ENCODE peak calls at places on chromosomes 6 and 20, in ten cellular contexts. E, Y, U, M, K, Z, A, P, T and V are unnamed samples.

GRCh38 chr6:157047951-157048350 is 270.8 kb downstream of the ARID1B start:
- DNase-seq in M (no peak), U (no peak), Y (no peak), A (no peak), T (no peak), K (no peak), Z (no peak), E (no peak), P (no peak), V (no peak)

GRCh38 chr6:156601821-156602301 is 175.3 kb upstream of the ARID1B start:
- DNase-seq in A (no peak), U (no peak), P (no peak), Y (no peak), T (no peak), Z (no peak), E (no peak), K (no peak), M (no peak), V (no peak)

GRCh38 chr6:126804255-126805064 is 314.0 kb upstream of the RSPO3 start:
- DNase-seq in Y (peak), A (peak), K (peak), E (peak), T (no peak), M (no peak), U (no peak), Z (peak), P (no peak), V (peak)

GRCh38 chr6:143621876-143622605 is 55.7 kb upstream of the PHACTR2 start:
- DNase-seq in K (no peak), U (no peak), Z (no peak), M (no peak), P (no peak), A (no peak), Y (no peak), T (no peak), E (no peak), V (no peak)

GRCh38 chr6:20680697-20681165 is 146.5 kb downstream of the CDKAL1 start:
- DNase-seq in T (no peak), M (no peak), Y (no peak), U (no peak), E (no peak), A (no peak), Z (no peak), K (no peak), P (no peak), V (no peak)

GRCh38 chr20:24761220-24762065 is 187.6 kb upstream of the CST7 start:
- DNase-seq in K (no peak), Y (no peak), M (peak), Z (no peak), A (no peak), U (no peak), E (no peak), T (peak), P (peak), V (no peak)

GRCh38 chr6:16754864-16755263 is 6.4 kb downstream of the ATXN1 start:
- DNase-seq in Z (no peak), U (no peak), Y (no peak), T (no peak), M (no peak), E (no peak), A (no peak), P (no peak), K (peak), V (no peak)

GRCh38 chr20:59221049-59221748 is 57.6 kb downstream of the ZNF831 start:
- DNase-seq in K (peak), P (no peak), E (no peak), A (no peak), T (no peak), M (no peak), Z (no peak), U (no peak), Y (no peak), V (peak)

GRCh38 chr20:34709044-34709835 is 5.1 kb downstream of the TP53INP2 start:
- DNase-seq in T (peak), M (peak), P (peak), K (no peak), A (peak), Z (peak), U (peak), Y (no peak), E (peak), V (peak)

GRCh38 chr20:2745060-2745910 is 52.7 kb downstream of the EBF4 start:
- DNase-seq in E (no peak), P (peak), U (no peak), Z (no peak), K (no peak), T (no peak), A (peak), M (no peak), Y (no peak), V (no peak)

GRCh38 chr6:116557863-116558262 is 4.3 kb downstream of the CALHM4 start:
- DNase-seq in T (no peak), A (peak), U (no peak), Z (peak), M (no peak), P (no peak), K (peak), Y (peak), E (no peak), V (peak)

GRCh38 chr20:15834857-15835256 is 738.4 kb downstream of the KIF16B start:
- DNase-seq in A (no peak), E (no peak), T (no peak), M (no peak), P (no peak), U (no peak), Y (no peak), Z (no peak), K (no peak), V (no peak)

GRCh38 chr20:15831201-15831600 is 742.0 kb downstream of the KIF16B start:
- DNase-seq in U (no peak), M (no peak), K (no peak), A (no peak), T (no peak), P (no peak), Z (no peak), E (no peak), Y (no peak), V (no peak)

GRCh38 chr20:15835811-15836210 is 737.4 kb downstream of the KIF16B start:
- DNase-seq in M (no peak), Z (no peak), A (no peak), U (no peak), K (no peak), P (no peak), Y (no peak), T (no peak), E (peak), V (no peak)

GRCh38 chr20:15836634-15837033 is 736.6 kb downstream of the KIF16B start:
- DNase-seq in E (no peak), T (no peak), U (no peak), Z (no peak), A (no peak), Y (no peak), M (no peak), K (no peak), P (no peak), V (no peak)

GRCh38 chr20:15832512-15832911 is 740.7 kb downstream of the KIF16B start:
- DNase-seq in M (no peak), A (no peak), E (no peak), Z (no peak), Y (no peak), T (no peak), P (no peak), K (no peak), U (no peak), V (no peak)
- H3K4me3 ChIP-seq in M (no peak), A (no peak), E (no peak), Z (no peak), Y (no peak), T (no peak), P (no peak), K (no peak), U (no peak), V (no peak)

DNA sequence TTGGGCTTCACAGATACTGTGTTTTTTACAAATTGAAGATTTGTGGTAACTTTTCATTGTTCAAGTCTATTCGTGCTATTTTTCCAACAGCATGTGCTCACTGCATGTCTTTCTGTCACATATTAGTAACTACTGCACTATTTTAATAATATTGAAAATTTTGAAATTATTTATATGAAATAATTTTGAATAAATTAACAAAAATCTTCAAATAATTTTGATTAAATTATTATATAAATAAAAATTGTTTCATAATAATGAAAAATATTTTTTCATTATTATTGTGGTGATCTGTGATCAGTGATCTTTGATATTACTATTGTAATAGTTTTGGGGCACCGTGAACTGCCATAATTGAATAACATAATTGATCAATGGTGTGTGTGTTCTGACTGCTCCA is 204.1 kb downstream of the OGFRL1 start:
- DNase-seq in T (no peak), P (no peak), A (no peak), E (no peak), Y (no peak), M (no peak), Z (no peak), U (no peak), K (no peak), V (no peak)
- TF ChIP-seq POLR2AphosphoS5 in T (no peak), P (no peak), A (no peak), E (no peak), Y (no peak), M (no peak), Z (no peak), U (no peak), K (no peak), V (no peak)

GRCh38 chr6:114342826-114343781 is at the start of gene HS3ST5:
- DNase-seq in U (peak), P (no peak), K (peak), Y (no peak), E (peak), M (no peak), A (no peak), T (no peak), Z (peak), V (peak)

GRCh38 chr6:114344971-114345274 is 2.1 kb upstream of the HS3ST5 start:
- DNase-seq in K (no peak), E (no peak), A (no peak), T (no peak), Z (no peak), Y (no peak), U (no peak), M (no peak), P (no peak), V (no peak)

GRCh38 chr6:114344216-114344970 is 1.6 kb upstream of the HS3ST5 start:
- DNase-seq in A (no peak), P (no peak), M (no peak), U (no peak), E (no peak), K (no peak), Z (no peak), T (no peak), Y (no peak), V (no peak)

GRCh38 chr6:114342086-114342825 is 567 bp downstream of the HS3ST5 start:
- DNase-seq in M (no peak), P (no peak), U (peak), T (no peak), K (no peak), Z (no peak), E (peak), Y (no peak), A (no peak), V (peak)

GRCh38 chr6:114343782-114344144 is 940 bp upstream of the HS3ST5 start:
- DNase-seq in K (no peak), Z (no peak), E (no peak), U (no peak), T (no peak), Y (no peak), A (no peak), P (no peak), M (no peak), V (no peak)
- H3K4me3 ChIP-seq in K (peak), Z (no peak), E (peak), U (peak), T (peak), Y (peak), A (no peak), P (peak), M (no peak), V (peak)

DNA sequence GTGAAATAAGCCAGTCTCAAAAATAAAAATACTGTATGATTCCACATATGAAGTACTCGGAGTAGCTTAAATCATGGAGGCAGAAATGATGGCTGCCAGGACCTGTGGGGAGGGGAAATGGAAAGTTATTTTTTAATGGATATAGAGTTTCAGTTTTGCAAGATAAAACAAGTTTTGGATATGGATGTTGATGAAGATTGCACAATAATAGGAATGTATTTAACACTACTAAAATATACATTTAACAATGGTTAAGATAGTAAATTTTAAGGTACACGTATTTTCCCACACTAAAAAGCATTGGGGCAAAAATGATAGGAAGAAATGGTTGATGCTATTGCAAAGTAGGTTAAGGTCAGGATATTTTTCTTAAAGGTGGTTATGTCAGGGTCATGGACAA is 1058.9 kb upstream of the MAP3K7 start:
- DNase-seq in Z (no peak), K (no peak), M (no peak), Y (no peak), A (no peak), T (no peak), P (no peak), E (no peak), U (no peak), V (no peak)
- TF ChIP-seq POLR2AphosphoS5 in Z (no peak), K (no peak), M (no peak), Y (no peak), A (no peak), T (no peak), P (no peak), E (no peak), U (no peak), V (no peak)

DNA sequence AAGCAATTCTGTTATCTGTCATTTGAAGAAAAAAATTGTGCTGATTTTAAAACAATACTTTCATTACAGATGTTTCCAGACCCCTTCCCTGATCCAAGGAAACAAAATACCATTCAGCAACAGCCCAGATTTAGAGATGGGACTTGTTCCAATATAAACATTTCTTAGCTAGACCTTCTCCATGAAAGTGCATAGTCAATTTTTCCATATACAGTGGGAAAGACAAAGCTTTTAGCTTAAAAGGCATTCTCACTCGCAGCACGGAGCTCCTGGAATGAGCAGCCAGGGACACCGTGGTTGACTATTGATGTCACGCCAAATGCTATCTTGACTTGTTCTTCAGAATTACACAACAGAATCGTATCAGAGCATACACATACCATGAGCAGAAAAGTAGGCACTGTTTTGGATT is 21.5 kb downstream of the LAMA4 start:
- DNase-seq in Y (no peak), A (no peak), T (no peak), K (no peak), M (no peak), P (no peak), U (no peak), Z (no peak), E (peak), V (no peak)
- H3K4me3 ChIP-seq in Y (no peak), A (no peak), T (no peak), K (no peak), M (peak), P (no peak), U (no peak), Z (no peak), E (peak), V (no peak)

GRCh38 chr6:169454204-169454871 is 200.7 kb upstream of the THBS2 start:
- DNase-seq in K (peak), P (no peak), T (no peak), A (no peak), U (no peak), E (no peak), Z (no peak), M (no peak), Y (no peak), V (no peak)
- TF ChIP-seq POLR2AphosphoS5 in K (no peak), P (peak), T (peak), A (no peak), U (peak), E (no peak), Z (no peak), M (peak), Y (no peak), V (no peak)

DNA sequence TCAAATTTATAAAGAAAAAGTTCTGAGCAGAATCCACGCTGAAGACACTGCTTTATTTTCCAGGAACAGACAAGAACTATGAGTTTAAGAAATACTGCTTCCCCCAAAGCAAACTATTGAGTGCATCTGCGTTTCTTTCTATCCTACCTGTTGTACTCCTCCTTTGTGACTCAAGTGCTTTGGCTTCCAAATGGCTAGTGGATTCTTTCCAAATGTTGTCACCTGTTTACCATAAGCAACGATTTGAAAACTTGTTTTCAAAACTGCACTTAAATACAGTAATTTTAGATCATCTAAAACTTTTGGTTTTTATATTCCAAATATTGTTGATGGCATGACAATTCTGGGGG is 9.5 kb downstream of the PXDC1 start:
- DNase-seq in Z (no peak), K (no peak), A (no peak), P (no peak), T (no peak), M (no peak), E (no peak), U (no peak), Y (no peak), V (no peak)
- H3K4me3 ChIP-seq in Z (no peak), K (no peak), A (no peak), P (no peak), T (no peak), M (peak), E (peak), U (no peak), Y (no peak), V (no peak)

DNA sequence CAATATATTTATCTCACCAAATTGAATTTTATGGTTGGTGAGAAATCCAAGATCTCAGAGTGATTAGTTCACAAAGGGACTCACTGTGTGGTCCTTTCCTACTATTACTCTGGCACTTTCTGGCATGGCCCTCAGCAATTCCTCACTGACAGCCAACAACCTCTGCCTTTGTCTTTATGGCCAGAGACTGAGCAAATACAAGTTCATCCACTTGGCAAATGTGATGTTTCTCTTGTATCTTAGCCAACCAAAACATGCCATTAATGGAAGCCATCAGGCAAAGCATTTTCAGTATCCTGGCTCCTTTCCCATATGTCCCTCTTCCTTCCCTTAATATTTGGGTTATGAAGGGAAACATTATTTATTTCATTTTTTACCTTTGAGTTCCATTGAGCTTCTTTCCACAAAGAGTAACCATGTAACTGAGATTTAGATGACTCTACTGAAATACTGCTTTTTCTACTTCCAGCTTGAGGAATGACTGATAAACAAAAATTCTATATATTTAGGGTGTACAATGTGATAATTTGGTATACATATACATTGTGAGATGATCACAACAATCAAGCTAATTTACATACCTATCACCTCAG is 30.8 kb upstream of the SMLR1 start:
- DNase-seq in Y (no peak), K (no peak), M (no peak), T (no peak), A (peak), E (peak), P (no peak), U (no peak), Z (no peak), V (peak)
- TF ChIP-seq POLR2AphosphoS5 in Y (no peak), K (no peak), M (no peak), T (no peak), A (peak), E (peak), P (no peak), U (no peak), Z (no peak), V (no peak)